ENCODE peak calls at places on chromosomes 12 and 14, in seven cellular contexts. G, Z, P, W, U, K and L are unnamed samples.

GRCh38 chr12:94671917-94672316 is 21.6 kb upstream of the TMCC3 start:
- DNase-seq in G (no peak), Z (no peak), P (no peak), W (no peak), U (no peak), K (no peak), L (no peak)

GRCh38 chr14:31263485-31264133 is 56.0 kb upstream of the HECTD1 start:
- DNase-seq in G (no peak), Z (peak), P (peak), W (peak), U (peak), K (no peak), L (peak)

GRCh38 chr12:52090291-52090690 is 10.8 kb downstream of the SMIM41 start:
- DNase-seq in G (no peak), Z (no peak), P (no peak), W (no peak), U (no peak), K (peak), L (no peak)

GRCh38 chr12:30457621-30458289 is 237.9 kb downstream of the IPO8 start:
- DNase-seq in G (no peak), Z (no peak), P (peak), W (peak), U (peak), K (no peak), L (no peak)

GRCh38 chr14:64465856-64466554 is 706 bp downstream of the AKAP5 start:
- DNase-seq in G (no peak), Z (no peak), P (peak), W (peak), U (peak), K (no peak), L (no peak)

GRCh38 chr14:103581954-103582703 is 19.4 kb downstream of the COA8 start:
- DNase-seq in G (no peak), Z (no peak), P (no peak), W (no peak), U (no peak), K (no peak), L (no peak)

GRCh38 chr12:121800694-121801600 is 2.9 kb upstream of the SETD1B start:
- DNase-seq in G (peak), Z (no peak), P (peak), W (peak), U (peak), K (peak), L (no peak)

GRCh38 chr14:29282169-29282568 is 515.6 kb downstream of the FOXG1 start:
- DNase-seq in G (no peak), Z (no peak), P (peak), W (peak), U (peak), K (no peak), L (no peak)

GRCh38 chr14:91320266-91320665 is 75.8 kb upstream of the GPR68 start:
- DNase-seq in G (no peak), Z (no peak), P (no peak), W (no peak), U (no peak), K (no peak), L (no peak)

GRCh38 chr14:51147183-51147582 is 52.3 kb upstream of the TRIM9 start:
- DNase-seq in G (no peak), Z (no peak), P (no peak), W (no peak), U (peak), K (no peak), L (no peak)

GRCh38 chr12:120628919-120629318 is 11.5 kb upstream of the CABP1 start:
- DNase-seq in G (no peak), Z (no peak), P (no peak), W (no peak), U (no peak), K (no peak), L (no peak)

GRCh38 chr14:43687866-43688265 is 819.2 kb downstream of the FSCB start:
- DNase-seq in G (no peak), Z (no peak), P (peak), W (peak), U (peak), K (no peak), L (no peak)

GRCh38 chr14:72350215-72350614 is 418.0 kb downstream of the RGS6 start:
- DNase-seq in G (no peak), Z (no peak), P (no peak), W (no peak), U (no peak), K (no peak), L (no peak)

GRCh38 chr12:114481200-114481535 is 75.2 kb upstream of the TBX5 start:
- DNase-seq in G (no peak), Z (no peak), P (no peak), W (no peak), U (no peak), K (no peak), L (no peak)

GRCh38 chr14:55913324-55914035 is 204.7 kb upstream of the PELI2 start:
- DNase-seq in G (no peak), Z (peak), P (peak), W (peak), U (peak), K (no peak), L (no peak)

GRCh38 chr12:11765817-11766794 is 116.6 kb downstream of the ETV6 start:
- DNase-seq in G (no peak), Z (no peak), P (peak), W (peak), U (peak), K (peak), L (no peak)

GRCh38 chr12:9118161-9118560 is 2.4 kb upstream of the A2M start:
- DNase-seq in G (no peak), Z (no peak), P (no peak), W (no peak), U (no peak), K (no peak), L (no peak)

GRCh38 chr12:11510671-11511070 is 115.3 kb upstream of the PRB2 start:
- DNase-seq in G (no peak), Z (no peak), P (no peak), W (no peak), U (no peak), K (no peak), L (no peak)

DNA sequence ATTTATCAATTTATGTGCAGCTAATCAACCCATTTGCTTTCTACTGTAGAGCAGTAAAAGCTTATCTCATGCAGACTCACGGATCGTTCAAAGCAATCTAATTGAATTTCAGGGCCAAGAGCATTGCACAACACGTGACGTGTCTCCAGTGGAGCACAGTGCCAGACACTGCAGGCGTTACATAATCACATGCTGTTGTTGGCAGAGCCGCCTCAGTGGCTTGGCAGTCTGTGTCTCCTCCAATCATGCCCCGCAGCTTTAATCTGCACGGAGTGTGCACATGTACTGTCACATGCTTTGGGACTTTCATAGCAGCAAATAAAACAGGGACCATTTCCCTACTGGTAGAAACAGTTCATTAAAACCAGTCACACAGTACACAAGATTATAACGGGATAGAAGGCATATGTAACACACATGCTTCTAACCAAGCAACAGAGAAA is 309.3 kb downstream of the ITPR2 start:
- DNase-seq in G (peak), Z (peak), P (peak), W (peak), U (peak), K (no peak), L (peak)
- TF ChIP-seq CTCF in G (no peak), Z (no peak), P (no peak), W (no peak), U (no peak), K (no peak), L (no peak)

GRCh38 chr12:3259976-3260375 is 182.8 kb downstream of the TSPAN9 start:
- DNase-seq in G (no peak), Z (no peak), P (no peak), W (no peak), U (no peak), K (no peak), L (no peak)

GRCh38 chr12:3263282-3263681 is 186.1 kb downstream of the TSPAN9 start:
- DNase-seq in G (no peak), Z (no peak), P (no peak), W (no peak), U (no peak), K (no peak), L (no peak)

GRCh38 chr12:3262466-3262865 is 185.3 kb downstream of the TSPAN9 start:
- DNase-seq in G (no peak), Z (no peak), P (no peak), W (no peak), U (no peak), K (no peak), L (no peak)

GRCh38 chr12:3263939-3264699 is 186.9 kb downstream of the TSPAN9 start:
- DNase-seq in G (no peak), Z (no peak), P (no peak), W (no peak), U (peak), K (no peak), L (no peak)

DNA sequence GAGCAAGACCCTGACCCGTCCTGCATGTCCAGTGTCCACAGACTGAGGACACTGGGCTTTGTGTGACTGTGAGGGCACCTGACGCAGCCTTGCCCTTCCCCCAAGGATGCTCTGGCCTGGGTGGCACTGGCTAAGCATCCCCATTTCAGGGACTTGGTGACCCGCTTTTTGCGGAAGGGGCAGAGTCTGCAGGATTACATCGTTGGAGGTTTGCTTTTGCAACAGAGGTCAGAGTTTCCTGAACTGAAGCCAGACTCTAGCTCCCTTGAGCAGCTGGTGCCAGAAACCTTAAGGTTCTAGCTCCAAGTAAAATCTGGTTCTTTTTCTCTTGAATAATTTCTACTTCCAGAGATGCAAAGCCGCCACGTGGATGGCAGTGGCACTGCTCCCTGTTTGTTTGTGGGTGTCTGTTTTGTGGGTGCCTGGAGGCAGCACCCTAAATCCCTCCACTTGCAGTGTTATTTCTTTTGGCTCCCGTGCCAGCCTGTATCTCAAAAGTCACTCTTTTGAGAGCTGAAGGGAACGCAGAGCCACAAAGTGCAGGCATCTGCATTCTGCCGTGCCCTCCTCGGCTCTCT is 184.7 kb downstream of the TSPAN9 start:
- DNase-seq in G (no peak), Z (no peak), P (peak), W (no peak), U (peak), K (no peak), L (no peak)
- TF ChIP-seq CTCF in G (no peak), Z (no peak), P (peak), W (no peak), U (no peak), K (no peak), L (no peak)

GRCh38 chr14:100440207-100440631 is 117.1 kb downstream of the SLC25A47 start:
- DNase-seq in G (no peak), Z (no peak), P (peak), W (peak), U (peak), K (peak), L (no peak)
- TF ChIP-seq CTCF in G (peak), Z (no peak), P (peak), W (peak), U (peak), K (peak), L (no peak)

GRCh38 chr14:24315243-24315806 is 4.0 kb downstream of the LTB4R start:
- DNase-seq in G (no peak), Z (no peak), P (no peak), W (no peak), U (no peak), K (no peak), L (no peak)

GRCh38 chr14:24316597-24316950 is 5.3 kb downstream of the LTB4R start:
- DNase-seq in G (no peak), Z (no peak), P (no peak), W (no peak), U (no peak), K (no peak), L (no peak)

GRCh38 chr14:24317141-24317927 is 6.0 kb downstream of the LTB4R start:
- DNase-seq in G (no peak), Z (no peak), P (no peak), W (peak), U (no peak), K (no peak), L (no peak)

GRCh38 chr14:24314377-24315193 is 3.3 kb downstream of the LTB4R start:
- DNase-seq in G (no peak), Z (no peak), P (no peak), W (no peak), U (no peak), K (no peak), L (no peak)

DNA sequence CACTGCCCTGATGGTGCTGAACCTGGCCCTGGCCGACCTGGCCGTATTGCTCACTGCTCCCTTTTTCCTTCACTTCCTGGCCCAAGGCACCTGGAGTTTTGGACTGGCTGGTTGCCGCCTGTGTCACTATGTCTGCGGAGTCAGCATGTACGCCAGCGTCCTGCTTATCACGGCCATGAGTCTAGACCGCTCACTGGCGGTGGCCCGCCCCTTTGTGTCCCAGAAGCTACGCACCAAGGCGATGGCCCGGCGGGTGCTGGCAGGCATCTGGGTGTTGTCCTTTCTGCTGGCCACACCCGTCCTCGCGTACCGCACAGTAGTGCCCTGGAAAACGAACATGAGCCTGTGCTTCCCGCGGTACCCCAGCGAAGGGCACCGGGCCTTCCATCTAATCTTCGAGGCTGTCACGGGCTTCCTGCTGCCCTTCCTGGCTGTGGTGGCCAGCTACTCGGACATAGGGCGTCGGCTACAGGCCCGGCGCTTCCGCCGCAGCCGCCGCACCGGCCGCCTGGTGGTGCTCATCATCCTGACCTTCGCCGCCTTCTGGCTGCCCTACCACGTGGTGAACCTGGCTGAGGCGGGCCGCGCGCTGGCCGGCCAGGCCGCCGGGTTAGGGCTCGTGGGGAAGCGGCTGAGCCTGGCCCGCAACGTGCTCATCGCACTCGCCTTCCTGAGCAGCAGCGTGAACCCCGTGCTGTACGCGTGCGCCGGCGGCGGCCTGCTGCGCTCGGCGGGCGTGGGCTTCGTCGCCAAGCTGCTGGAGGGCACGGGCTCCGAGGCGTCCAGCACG is 4.7 kb downstream of the LTB4R start:
- DNase-seq in G (peak), Z (no peak), P (no peak), W (no peak), U (peak), K (no peak), L (no peak)
- TF ChIP-seq CTCF in G (peak), Z (no peak), P (peak), W (no peak), U (peak), K (no peak), L (no peak)

DNA sequence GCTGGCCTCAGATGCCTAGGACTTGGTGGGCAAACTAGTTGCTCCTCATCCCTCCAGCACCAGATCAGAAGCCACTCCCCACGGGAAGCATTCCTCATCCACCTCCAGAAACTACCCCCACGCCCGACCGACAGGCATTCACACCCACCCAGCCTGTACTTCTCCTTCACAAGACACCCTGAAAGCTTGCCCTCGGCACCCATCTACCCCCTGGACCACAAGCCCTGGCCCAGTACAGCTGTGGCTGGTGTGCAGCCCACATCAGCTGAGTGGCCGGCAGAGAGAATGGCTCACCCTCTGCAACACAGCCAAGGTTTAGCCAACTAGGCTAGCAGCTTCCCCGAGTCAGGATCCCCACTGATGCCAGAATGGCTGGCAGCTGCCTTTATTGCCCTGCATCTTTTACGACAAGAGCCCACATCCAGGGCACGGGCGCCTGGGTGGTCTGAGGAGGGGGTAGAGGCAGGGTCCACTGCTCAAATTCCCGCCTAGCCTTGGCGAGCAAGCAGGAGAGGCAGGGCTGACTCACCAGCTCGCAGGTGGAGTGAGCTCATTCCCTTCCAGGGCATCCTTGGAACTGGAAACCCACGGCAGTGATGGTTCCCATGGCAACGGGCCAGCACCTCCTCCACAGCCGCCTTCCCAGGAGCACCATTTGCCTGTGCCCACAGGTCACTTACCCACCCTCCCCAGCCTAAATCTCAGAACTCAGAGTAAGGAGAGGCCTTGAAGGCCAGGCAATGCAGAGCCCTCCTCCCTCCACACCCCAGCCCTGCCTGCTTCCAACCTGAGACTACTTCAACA is 17.1 kb downstream of the ACTN1 start:
- DNase-seq in G (no peak), Z (no peak), P (peak), W (peak), U (no peak), K (no peak), L (no peak)
- TF ChIP-seq CTCF in G (no peak), Z (no peak), P (no peak), W (no peak), U (no peak), K (no peak), L (no peak)

GRCh38 chr12:81797100-81797499 is 38.0 kb upstream of the PPFIA2 start:
- DNase-seq in G (no peak), Z (no peak), P (no peak), W (no peak), U (peak), K (no peak), L (no peak)
- TF ChIP-seq CTCF in G (no peak), Z (no peak), P (peak), W (peak), U (peak), K (peak), L (no peak)

GRCh38 chr14:99035268-99035667 is 236.7 kb downstream of the BCL11B start:
- DNase-seq in G (no peak), Z (peak), P (no peak), W (peak), U (no peak), K (no peak), L (no peak)

GRCh38 chr14:99035712-99036593 is 236.0 kb downstream of the BCL11B start:
- DNase-seq in G (peak), Z (peak), P (peak), W (peak), U (peak), K (no peak), L (peak)

GRCh38 chr14:99033951-99034350 is 238.0 kb downstream of the BCL11B start:
- DNase-seq in G (no peak), Z (peak), P (no peak), W (no peak), U (no peak), K (no peak), L (no peak)

GRCh38 chr14:99036594-99037293 is 235.3 kb downstream of the BCL11B start:
- DNase-seq in G (no peak), Z (peak), P (no peak), W (no peak), U (no peak), K (no peak), L (no peak)

DNA sequence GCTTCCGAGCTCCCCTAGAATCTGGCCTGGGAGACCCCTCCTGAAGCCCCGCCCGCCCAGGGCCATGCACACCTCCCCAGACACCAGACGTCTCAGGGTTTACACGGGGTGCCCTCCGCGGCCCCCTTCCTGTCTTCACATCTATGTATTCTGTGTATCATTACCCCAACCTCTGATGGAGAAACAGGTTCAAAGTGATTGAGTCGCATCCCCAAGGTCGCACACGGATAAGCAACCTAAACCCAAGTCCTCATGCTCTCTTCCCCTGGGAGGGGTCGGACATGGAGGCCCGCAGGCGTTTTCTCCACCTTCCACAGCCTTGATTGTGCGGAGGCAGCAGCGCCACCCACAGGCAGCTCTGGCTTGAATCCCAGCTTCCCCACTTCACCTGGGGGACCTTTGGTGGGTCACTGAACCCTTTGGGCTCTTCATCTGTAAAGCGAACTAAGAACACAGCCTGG is 237.3 kb downstream of the BCL11B start:
- DNase-seq in G (no peak), Z (peak), P (no peak), W (no peak), U (no peak), K (no peak), L (no peak)
- TF ChIP-seq CTCF in G (no peak), Z (no peak), P (no peak), W (no peak), U (no peak), K (peak), L (no peak)